ENCODE peak calls at places on chromosomes 12 and 14, in six cellular contexts. N is epithelial cell of proximal tubule, K is adrenal gland, M is lower lobe of right lung, A is suprapubic skin, R is HL-60. Z is an unnamed sample.

GRCh38 chr14:99259327-99259726 is 12.7 kb downstream of the BCL11B start:
- DNase-seq in N (no peak), K (no peak), M (no peak), A (no peak), R (no peak), Z (no peak)

GRCh38 chr12:12282761-12283160 is 15.9 kb upstream of the LRP6 start:
- DNase-seq in N (peak; percentile 59), K (no peak), M (no peak), A (no peak), R (no peak), Z (peak; percentile 28)

GRCh38 chr12:26748741-26749431 is 84.1 kb downstream of the ITPR2 start:
- DNase-seq in N (no peak), K (no peak), M (no peak), A (no peak), R (no peak), Z (peak; percentile 64)

GRCh38 chr12:89870413-89871184 is 162.0 kb upstream of the ATP2B1 start:
- DNase-seq in N (no peak), K (no peak), M (no peak), A (no peak), R (no peak), Z (no peak)

GRCh38 chr12:78249578-78249977 is 418.9 kb downstream of the NAV3 start:
- DNase-seq in N (no peak), K (no peak), M (no peak), A (no peak), R (no peak), Z (no peak)

GRCh38 chr14:100593751-100594624 is 6.8 kb upstream of the BEGAIN start:
- DNase-seq in N (no peak), K (no peak), M (peak; percentile 28), A (peak; percentile 29), R (no peak), Z (no peak)

GRCh38 chr14:58871972-58872530 is 234.3 kb downstream of the DACT1 start:
- DNase-seq in N (no peak), K (no peak), M (no peak), A (no peak), R (no peak), Z (no peak)

GRCh38 chr12:132359551-132359950 is 30.2 kb upstream of the GALNT9 start:
- DNase-seq in N (no peak), K (no peak), M (peak; percentile 14), A (peak; percentile 50), R (no peak), Z (no peak)

GRCh38 chr14:91873476-91874265 is 6.3 kb upstream of the TC2N start:
- DNase-seq in N (peak; percentile 76), K (no peak), M (no peak), A (no peak), R (no peak), Z (no peak)

GRCh38 chr12:106179086-106179485 is 40.3 kb upstream of the NUAK1 start:
- DNase-seq in N (no peak), K (no peak), M (no peak), A (no peak), R (no peak), Z (no peak)

GRCh38 chr12:68122236-68122920 is 37.2 kb downstream of the IFNG start:
- DNase-seq in N (no peak), K (no peak), M (no peak), A (no peak), R (no peak), Z (no peak)

GRCh38 chr14:23482814-23483128 is 13.3 kb downstream of the NGDN start:
- DNase-seq in N (no peak), K (no peak), M (no peak), A (no peak), R (no peak), Z (no peak)

GRCh38 chr12:87670448-87670847 is 358.8 kb downstream of the C12orf50 start:
- DNase-seq in N (no peak), K (no peak), M (no peak), A (no peak), R (no peak), Z (no peak)

GRCh38 chr12:26274441-26275312 is 79.3 kb downstream of the SSPN start:
- DNase-seq in N (peak; percentile 99), K (peak; percentile 79), M (peak; percentile 86), A (peak; percentile 90), R (peak; percentile 98), Z (peak; percentile 99)

GRCh38 chr12:9260931-9261330 is 52.7 kb upstream of the PZP start:
- DNase-seq in N (no peak), K (no peak), M (no peak), A (no peak), R (no peak), Z (no peak)

DNA sequence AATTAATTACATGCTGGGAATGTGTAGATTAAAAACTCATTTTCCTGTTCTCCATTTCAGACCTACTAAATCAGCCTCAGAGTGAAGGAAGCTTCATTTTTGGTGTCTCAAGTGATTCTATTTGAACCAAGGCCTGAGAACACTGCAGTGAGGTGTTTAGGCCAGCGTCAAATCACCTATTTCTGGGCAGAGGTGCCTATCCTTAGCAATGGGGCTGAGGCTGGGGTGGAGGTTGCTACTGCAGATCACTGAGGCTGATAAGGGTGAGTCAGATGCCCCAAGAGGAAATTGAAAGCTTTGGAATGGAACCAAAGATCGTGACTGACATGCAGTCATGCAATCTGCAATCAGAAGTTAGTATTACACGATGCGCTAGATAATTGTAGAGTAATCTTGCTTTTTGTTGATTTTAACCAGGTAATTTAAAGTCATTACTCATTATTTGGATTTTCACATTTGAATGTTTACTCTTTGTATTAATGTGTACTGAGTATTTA is 4.4 kb downstream of the TXNRD1 start:
- DNase-seq in N (peak; percentile 89), K (peak; percentile 57), M (no peak), A (no peak), R (peak; percentile 40), Z (peak; percentile 81)
- H3K4me3 ChIP-seq in N (no peak overlapping the region), K (no peak overlapping the region), M (no peak overlapping the region), A (no peak overlapping the region), R (no peak overlapping the region), Z (no peak overlapping the region)

GRCh38 chr12:57477710-57478681 is 1.7 kb downstream of the ARHGAP9 start:
- DNase-seq in N (no peak), K (no peak), M (no peak), A (no peak), R (peak; percentile 80), Z (no peak)

GRCh38 chr12:57476993-57477709 is 2.5 kb downstream of the ARHGAP9 start:
- DNase-seq in N (no peak), K (no peak), M (no peak), A (no peak), R (no peak), Z (no peak)

GRCh38 chr12:57476162-57476992 is 3.3 kb downstream of the ARHGAP9 start:
- DNase-seq in N (no peak), K (no peak), M (peak; percentile 77), A (no peak), R (peak; percentile 57), Z (no peak)

GRCh38 chr12:57479376-57480115 is at the start of gene ARHGAP9:
- DNase-seq in N (no peak), K (no peak), M (peak; percentile 49), A (no peak), R (no peak), Z (no peak)

DNA sequence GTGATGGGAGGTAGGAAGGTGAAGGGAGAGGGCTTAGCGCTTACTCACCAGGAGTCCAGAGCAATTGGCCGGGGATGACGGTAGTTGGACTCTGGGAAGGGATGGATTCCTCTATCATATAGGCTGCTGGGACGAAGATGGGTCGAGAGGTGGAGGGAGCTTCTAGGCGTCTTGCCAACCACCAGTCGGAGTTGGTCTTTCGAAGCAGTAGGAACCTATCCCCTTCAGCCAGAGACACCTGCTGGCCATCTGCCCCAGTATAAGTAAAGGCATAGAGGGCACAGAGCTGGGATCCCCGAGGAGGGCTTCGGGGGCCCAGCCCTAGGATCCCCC is 657 bp downstream of the ARHGAP9 start:
- DNase-seq in N (no peak), K (no peak), M (no peak), A (no peak), R (no peak), Z (no peak)
- TF ChIP-seq CTCF in N (no peak), K (no peak), M (no peak), A (no peak), R (no peak), Z (no peak)

GRCh38 chr12:13952096-13952495 is 29.3 kb downstream of the GRIN2B start:
- DNase-seq in N (no peak), K (no peak), M (no peak), A (no peak), R (no peak), Z (no peak)
- H3K4me3 ChIP-seq in N (no peak overlapping the region), K (no peak overlapping the region), M (no peak overlapping the region), A (no peak overlapping the region), R (no peak overlapping the region), Z (no peak overlapping the region)

GRCh38 chr12:69388371-69388770 is 28.8 kb downstream of the YEATS4 start:
- DNase-seq in N (peak; percentile 16), K (no peak), M (no peak), A (no peak), R (no peak), Z (peak; percentile 73)

GRCh38 chr12:69385038-69385437 is 25.5 kb downstream of the YEATS4 start:
- DNase-seq in N (no peak), K (no peak), M (no peak), A (no peak), R (no peak), Z (no peak)

GRCh38 chr12:69389836-69390235 is 30.3 kb downstream of the YEATS4 start:
- DNase-seq in N (no peak), K (no peak), M (no peak), A (no peak), R (no peak), Z (no peak)

GRCh38 chr12:69383074-69383473 is 23.5 kb downstream of the YEATS4 start:
- DNase-seq in N (no peak), K (no peak), M (no peak), A (no peak), R (no peak), Z (no peak)

GRCh38 chr12:69386921-69387320 is 27.4 kb downstream of the YEATS4 start:
- DNase-seq in N (no peak), K (no peak), M (no peak), A (no peak), R (no peak), Z (no peak)
- TF ChIP-seq CTCF in N (no peak), K (no peak), M (no peak), A (no peak), R (no peak), Z (no peak)

GRCh38 chr14:95155044-95155443 is 2.3 kb downstream of the DICER1 start:
- DNase-seq in N (no peak), K (no peak), M (no peak), A (no peak), R (no peak), Z (no peak)
- H3K4me3 ChIP-seq in N (peak overlapping the region; percentile 69), K (no peak overlapping the region), M (peak overlapping the region; percentile 78), A (peak overlapping the region; percentile 88), R (no peak overlapping the region), Z (peak overlapping the region; percentile 15)

Z was measured in foreskin fibroblast.